ENCODE peak calls at places on chromosome 14, in six cellular contexts. One of them, this sample, is unnamed.

GRCh38 chr14:100065161-100065871 is at the start of gene EVL:
- DNase-seq in HTR-8/SVneo: no peak
- DNase-seq in Caki2: no peak
- DNase-seq in stimulated activated CD4-positive, alpha-beta T cell treated with anti-CD3 and anti-CD28 coated beads, TNF-alpha, amount 100 ng/mL, for 24 hours: no peak
- DNase-seq in non-pigmented ciliary epithelial cell: no peak
- DNase-seq in T-helper 22 cell: peak
- DNase-seq in this sample: peak

GRCh38 chr14:67186369-67186768 is 2.9 kb upstream of the GARIN2 start:
- DNase-seq in HTR-8/SVneo: no peak
- DNase-seq in Caki2: no peak
- DNase-seq in stimulated activated CD4-positive, alpha-beta T cell treated with anti-CD3 and anti-CD28 coated beads, TNF-alpha, amount 100 ng/mL, for 24 hours: no peak
- DNase-seq in non-pigmented ciliary epithelial cell: no peak
- DNase-seq in T-helper 22 cell: no peak
- DNase-seq in this sample: no peak

GRCh38 chr14:70188292-70188607 is 501 bp downstream of the SLC8A3 start:
- DNase-seq in HTR-8/SVneo: peak
- DNase-seq in Caki2: no peak
- DNase-seq in stimulated activated CD4-positive, alpha-beta T cell treated with anti-CD3 and anti-CD28 coated beads, TNF-alpha, amount 100 ng/mL, for 24 hours: no peak
- DNase-seq in non-pigmented ciliary epithelial cell: no peak
- DNase-seq in T-helper 22 cell: no peak
- DNase-seq in this sample: no peak

GRCh38 chr14:104386281-104386841 is 193.2 kb upstream of the C14orf180 start:
- DNase-seq in HTR-8/SVneo: no peak
- DNase-seq in Caki2: no peak
- DNase-seq in stimulated activated CD4-positive, alpha-beta T cell treated with anti-CD3 and anti-CD28 coated beads, TNF-alpha, amount 100 ng/mL, for 24 hours: no peak
- DNase-seq in non-pigmented ciliary epithelial cell: no peak
- DNase-seq in T-helper 22 cell: no peak
- DNase-seq in this sample: no peak

GRCh38 chr14:43406936-43407335 is 1100.1 kb downstream of the FSCB start:
- DNase-seq in HTR-8/SVneo: no peak
- DNase-seq in Caki2: no peak
- DNase-seq in stimulated activated CD4-positive, alpha-beta T cell treated with anti-CD3 and anti-CD28 coated beads, TNF-alpha, amount 100 ng/mL, for 24 hours: no peak
- DNase-seq in non-pigmented ciliary epithelial cell: no peak
- DNase-seq in T-helper 22 cell: no peak
- DNase-seq in this sample: no peak

GRCh38 chr14:38409081-38409705 is 153.3 kb upstream of the CLEC14A start:
- DNase-seq in HTR-8/SVneo: no peak
- DNase-seq in Caki2: no peak
- DNase-seq in stimulated activated CD4-positive, alpha-beta T cell treated with anti-CD3 and anti-CD28 coated beads, TNF-alpha, amount 100 ng/mL, for 24 hours: no peak
- DNase-seq in non-pigmented ciliary epithelial cell: no peak
- DNase-seq in T-helper 22 cell: no peak
- DNase-seq in this sample: no peak

GRCh38 chr14:80926706-80927384 is 14.7 kb downstream of the CEP128 start:
- DNase-seq in HTR-8/SVneo: no peak
- DNase-seq in Caki2: no peak
- DNase-seq in stimulated activated CD4-positive, alpha-beta T cell treated with anti-CD3 and anti-CD28 coated beads, TNF-alpha, amount 100 ng/mL, for 24 hours: no peak
- DNase-seq in non-pigmented ciliary epithelial cell: peak
- DNase-seq in T-helper 22 cell: no peak
- DNase-seq in this sample: no peak

GRCh38 chr14:60616326-60617044 is 32.8 kb downstream of the SIX1 start:
- DNase-seq in HTR-8/SVneo: no peak
- DNase-seq in Caki2: no peak
- DNase-seq in stimulated activated CD4-positive, alpha-beta T cell treated with anti-CD3 and anti-CD28 coated beads, TNF-alpha, amount 100 ng/mL, for 24 hours: no peak
- DNase-seq in non-pigmented ciliary epithelial cell: no peak
- DNase-seq in T-helper 22 cell: no peak
- DNase-seq in this sample: no peak

GRCh38 chr14:61925732-61926445 is 163.7 kb downstream of the SNAPC1 start:
- DNase-seq in HTR-8/SVneo: no peak
- DNase-seq in Caki2: no peak
- DNase-seq in stimulated activated CD4-positive, alpha-beta T cell treated with anti-CD3 and anti-CD28 coated beads, TNF-alpha, amount 100 ng/mL, for 24 hours: no peak
- DNase-seq in non-pigmented ciliary epithelial cell: no peak
- DNase-seq in T-helper 22 cell: no peak
- DNase-seq in this sample: no peak

GRCh38 chr14:101019974-101020710 is 116.6 kb upstream of the RTL1 start:
- DNase-seq in HTR-8/SVneo: no peak
- DNase-seq in Caki2: no peak
- DNase-seq in stimulated activated CD4-positive, alpha-beta T cell treated with anti-CD3 and anti-CD28 coated beads, TNF-alpha, amount 100 ng/mL, for 24 hours: no peak
- DNase-seq in non-pigmented ciliary epithelial cell: no peak
- DNase-seq in T-helper 22 cell: no peak
- DNase-seq in this sample: no peak

GRCh38 chr14:53093206-53093605 is 59.9 kb downstream of the DDHD1 start:
- DNase-seq in HTR-8/SVneo: no peak
- DNase-seq in Caki2: no peak
- DNase-seq in stimulated activated CD4-positive, alpha-beta T cell treated with anti-CD3 and anti-CD28 coated beads, TNF-alpha, amount 100 ng/mL, for 24 hours: no peak
- DNase-seq in non-pigmented ciliary epithelial cell: no peak
- DNase-seq in T-helper 22 cell: no peak
- DNase-seq in this sample: no peak

GRCh38 chr14:104322531-104323466 is 184.4 kb downstream of the KIF26A start:
- DNase-seq in HTR-8/SVneo: no peak
- DNase-seq in Caki2: no peak
- DNase-seq in stimulated activated CD4-positive, alpha-beta T cell treated with anti-CD3 and anti-CD28 coated beads, TNF-alpha, amount 100 ng/mL, for 24 hours: no peak
- DNase-seq in non-pigmented ciliary epithelial cell: no peak
- DNase-seq in T-helper 22 cell: no peak
- DNase-seq in this sample: no peak

GRCh38 chr14:95818581-95818980 is 58.1 kb upstream of the TUNAR start:
- DNase-seq in HTR-8/SVneo: no peak
- DNase-seq in Caki2: no peak
- DNase-seq in stimulated activated CD4-positive, alpha-beta T cell treated with anti-CD3 and anti-CD28 coated beads, TNF-alpha, amount 100 ng/mL, for 24 hours: no peak
- DNase-seq in non-pigmented ciliary epithelial cell: no peak
- DNase-seq in T-helper 22 cell: no peak
- DNase-seq in this sample: no peak

GRCh38 chr14:51488569-51489220 is 163.0 kb upstream of the FRMD6 start:
- DNase-seq in HTR-8/SVneo: peak
- DNase-seq in Caki2: no peak
- DNase-seq in stimulated activated CD4-positive, alpha-beta T cell treated with anti-CD3 and anti-CD28 coated beads, TNF-alpha, amount 100 ng/mL, for 24 hours: no peak
- DNase-seq in non-pigmented ciliary epithelial cell: no peak
- DNase-seq in T-helper 22 cell: no peak
- DNase-seq in this sample: no peak

GRCh38 chr14:54048311-54048710 is 91.7 kb upstream of the BMP4 start:
- DNase-seq in HTR-8/SVneo: no peak
- DNase-seq in Caki2: no peak
- DNase-seq in stimulated activated CD4-positive, alpha-beta T cell treated with anti-CD3 and anti-CD28 coated beads, TNF-alpha, amount 100 ng/mL, for 24 hours: no peak
- DNase-seq in non-pigmented ciliary epithelial cell: no peak
- DNase-seq in T-helper 22 cell: no peak
- DNase-seq in this sample: no peak

This sample was measured in effector memory CD8-positive, alpha-beta T cell.